ENCODE peak calls at places on chromosomes 3 and 15, in nine cellular contexts. V is activated CD8-positive, alpha-beta memory T cell treated with anti-CD3 and anti-CD28 coated beads for 24 hours; G is adipocyte; Z is NCI-H1436; C is G401; A is GM12892; M is stimulated activated CD4-positive, alpha-beta T cell treated with anti-CD3 and anti-CD28 coated beads, Interleukin-4, amount 100 ng/mL, for 48 hours; R is ovary; S is EH. D is an unnamed sample.

GRCh38 chr15:88246666-88247446 is 9.7 kb downstream of the NTRK3 start:
- DNase-seq in S (peak; percentile 70), C (peak; percentile 87), G (peak; percentile 80), Z (peak; percentile 42), R (peak; percentile 81), V (peak; percentile 87), A (peak; percentile 67), M (peak; percentile 67), D (peak; percentile 27)

GRCh38 chr3:158106773-158107461 is 697 bp upstream of the SHOX2 start:
- DNase-seq in R (no peak), S (peak; percentile 36), G (peak; percentile 61), A (no peak), Z (no peak), V (peak; percentile 63), M (no peak), C (no peak), D (no peak)

GRCh38 chr15:76904461-76905012 is 603 bp downstream of the SCAPER start:
- DNase-seq in C (peak; percentile 68), A (no peak), G (peak; percentile 50), R (peak; percentile 53), M (no peak), V (peak; percentile 71), Z (peak; percentile 46), S (peak; percentile 31), D (no peak)

GRCh38 chr15:59571606-59572005 is 40.0 kb upstream of the GCNT3 start:
- DNase-seq in R (no peak), M (no peak), A (no peak), S (no peak), V (no peak), Z (no peak), C (no peak), G (no peak), D (no peak)

GRCh38 chr15:66638377-66638776 is 63.7 kb upstream of the SMAD6 start:
- DNase-seq in G (no peak), M (no peak), S (no peak), A (no peak), R (no peak), Z (no peak), V (no peak), C (no peak), D (no peak)

GRCh38 chr15:63564093-63564492 is 33.1 kb upstream of the FBXL22 start:
- DNase-seq in Z (no peak), G (no peak), V (no peak), R (no peak), A (no peak), S (no peak), C (no peak), M (no peak), D (no peak)

GRCh38 chr15:52699457-52699856 is 20.3 kb upstream of the ATOSA start:
- DNase-seq in R (no peak), Z (no peak), M (no peak), A (no peak), G (no peak), V (no peak), C (no peak), S (no peak), D (peak; percentile 2)

GRCh38 chr3:143095813-143096212 is 23.8 kb upstream of the CHST2 start:
- DNase-seq in Z (no peak), C (no peak), M (no peak), G (no peak), R (no peak), A (no peak), S (no peak), V (no peak), D (no peak)

GRCh38 chr15:44566176-44566575 is 29.2 kb downstream of the EIF3J start:
- DNase-seq in M (no peak), C (no peak), A (no peak), V (no peak), S (no peak), Z (no peak), G (no peak), R (no peak), D (no peak)

GRCh38 chr15:78906310-78906608 is 33.6 kb downstream of the MORF4L1 start:
- DNase-seq in V (no peak), S (peak; percentile 93), R (no peak), G (peak; percentile 71), A (no peak), M (no peak), Z (no peak), C (peak; percentile 41), D (peak; percentile 72)

GRCh38 chr3:9914011-9914410 is 2.9 kb upstream of the IL17RC start:
- DNase-seq in R (no peak), Z (no peak), A (no peak), G (peak; percentile 51), V (no peak), M (no peak), C (no peak), S (no peak), D (no peak)

GRCh38 chr3:186589115-186589514 is 18.6 kb downstream of the DNAJB11 start:
- DNase-seq in M (no peak), C (no peak), G (peak; percentile 55), R (no peak), A (no peak), S (no peak), V (no peak), Z (no peak), D (no peak)

GRCh38 chr3:88991496-88991895 is 115.9 kb upstream of the EPHA3 start:
- DNase-seq in S (peak; percentile 41), R (no peak), G (peak; percentile 32), Z (no peak), C (no peak), M (no peak), V (no peak), A (no peak), D (peak; percentile 50)

GRCh38 chr15:52943746-52944145 is 153.6 kb upstream of the ONECUT1 start:
- DNase-seq in G (no peak), C (no peak), S (no peak), R (no peak), A (no peak), M (no peak), Z (no peak), V (no peak), D (no peak)

GRCh38 chr3:160564949-160565441 is 376 bp downstream of the KPNA4 start:
- DNase-seq in C (no peak), Z (peak; percentile 39), R (no peak), A (peak; percentile 40), V (no peak), M (peak; percentile 42), S (peak; percentile 74), G (peak; percentile 87), D (peak; percentile 39)

GRCh38 chr15:63560741-63561448 is 36.3 kb upstream of the FBXL22 start:
- DNase-seq in A (no peak), G (no peak), S (no peak), M (peak; percentile 32), R (no peak), V (no peak), C (no peak), Z (no peak), D (no peak)

GRCh38 chr3:31762016-31762764 is 218.9 kb downstream of the OSBPL10 start:
- DNase-seq in Z (no peak), M (no peak), V (no peak), S (no peak), G (no peak), A (no peak), R (no peak), C (no peak), D (no peak)

D was measured in astrocyte.